ENCODE peak calls at places on chromosomes 13 and 19, in nine cellular contexts. J, Z, D, Q, B, P, K, H and E are unnamed samples.

GRCh38 chr19:4077800-4078683 is 11.3 kb upstream of the ZBTB7A start:
- DNase-seq in D (peak; percentile 65), Q (no peak), K (no peak), B (peak; percentile 69), P (peak; percentile 42), H (peak; percentile 73), J (no peak), Z (peak; percentile 66), E (peak; percentile 79)

GRCh38 chr13:100710176-100710575 is 35.6 kb upstream of the TMTC4 start:
- DNase-seq in B (no peak), P (no peak), Z (no peak), J (no peak), H (no peak), Q (no peak), D (no peak), K (no peak), E (no peak)

GRCh38 chr13:79659161-79659560 is 178.2 kb downstream of the NDFIP2 start:
- DNase-seq in D (no peak), K (peak; percentile 33), H (no peak), P (no peak), Z (no peak), B (no peak), J (no peak), Q (no peak), E (no peak)

GRCh38 chr19:974564-975257 is 9.4 kb upstream of the WDR18 start:
- DNase-seq in Q (no peak), B (no peak), P (no peak), H (no peak), Z (no peak), J (no peak), D (no peak), K (no peak), E (no peak)

GRCh38 chr13:107069107-107069776 is 501.3 kb upstream of the ARGLU1 start:
- DNase-seq in Q (no peak), P (no peak), H (no peak), J (no peak), K (peak; percentile 34), D (no peak), Z (no peak), B (no peak), E (no peak)

GRCh38 chr13:76637651-76638111 is 248.5 kb downstream of the KCTD12 start:
- DNase-seq in H (no peak), D (no peak), J (no peak), B (no peak), Q (no peak), Z (no peak), K (peak; percentile 16), P (no peak), E (no peak)

GRCh38 chr13:56755181-56755580 is 385.5 kb upstream of the PRR20A start:
- DNase-seq in B (no peak), K (no peak), Z (no peak), P (no peak), Q (no peak), J (no peak), H (no peak), D (no peak), E (no peak)

GRCh38 chr19:56538254-56538760 is 441 bp upstream of the ZFP28 start:
- DNase-seq in K (peak; percentile 95), J (peak; percentile 95), H (peak; percentile 65), D (peak; percentile 79), Q (peak; percentile 95), B (peak; percentile 94), P (peak; percentile 87), Z (peak; percentile 72), E (no peak)

GRCh38 chr13:27044837-27045570 is 126.6 kb downstream of the USP12 start:
- DNase-seq in J (no peak), H (no peak), Q (no peak), K (no peak), B (no peak), D (no peak), Z (peak; percentile 43), P (no peak), E (peak; percentile 66)

GRCh38 chr19:47891923-47892666 is 6.0 kb upstream of the SULT2A1 start:
- DNase-seq in H (no peak), K (no peak), Q (peak; percentile 79), D (no peak), J (no peak), P (no peak), Z (no peak), B (no peak), E (no peak)

GRCh38 chr13:107124129-107124718 is 556.3 kb upstream of the ARGLU1 start:
- DNase-seq in D (no peak), P (no peak), B (no peak), K (peak; percentile 21), J (no peak), Z (no peak), Q (no peak), H (no peak), E (no peak)

GRCh38 chr13:104641309-104641708 is 1575.1 kb upstream of the SLC10A2 start:
- DNase-seq in P (no peak), Q (no peak), J (no peak), Z (no peak), H (no peak), D (no peak), B (no peak), K (peak; percentile 29), E (no peak)

GRCh38 chr13:26112843-26113242 is 61.0 kb upstream of the SHISA2 start:
- DNase-seq in Q (no peak), D (no peak), H (no peak), J (no peak), Z (no peak), K (no peak), B (no peak), P (no peak), E (no peak)

GRCh38 chr19:40623403-40624239 is 22.5 kb downstream of the LTBP4 start:
- DNase-seq in Q (peak; percentile 97), Z (peak; percentile 48), D (peak; percentile 87), P (no peak), J (no peak), B (no peak), K (peak; percentile 30), H (no peak), E (no peak)

GRCh38 chr19:48370955-48371354 is 6.8 kb downstream of the SYNGR4 start:
- DNase-seq in P (no peak), Z (no peak), K (peak; percentile 80), Q (no peak), J (no peak), B (no peak), H (no peak), D (no peak), E (no peak)

GRCh38 chr13:58843567-58843966 is 1212.0 kb downstream of the PCDH17 start:
- DNase-seq in Q (peak; percentile 47), H (no peak), J (no peak), P (no peak), Z (no peak), D (no peak), K (no peak), B (no peak), E (no peak)

GRCh38 chr13:46866150-46866549 is 30.7 kb downstream of the HTR2A start:
- DNase-seq in H (no peak), Q (peak; percentile 58), P (no peak), D (peak; percentile 8), K (peak; percentile 21), Z (no peak), B (no peak), J (no peak), E (peak; percentile 49)

GRCh38 chr19:4206818-4207484 is 22.4 kb upstream of the EBI3 start:
- DNase-seq in K (no peak), B (no peak), P (no peak), D (no peak), Z (no peak), H (no peak), Q (no peak), J (no peak), E (peak; percentile 59)

GRCh38 chr13:26538363-26539317 is 18.8 kb upstream of the WASF3 start:
- DNase-seq in B (no peak), Z (no peak), D (no peak), J (no peak), H (no peak), Q (no peak), P (no peak), K (no peak), E (no peak)

GRCh38 chr19:55319786-55320185 is 5.4 kb downstream of the TMEM150B start:
- DNase-seq in K (peak; percentile 83), P (no peak), Z (no peak), B (no peak), H (no peak), J (no peak), D (peak; percentile 81), Q (peak; percentile 92), E (no peak)

DNA sequence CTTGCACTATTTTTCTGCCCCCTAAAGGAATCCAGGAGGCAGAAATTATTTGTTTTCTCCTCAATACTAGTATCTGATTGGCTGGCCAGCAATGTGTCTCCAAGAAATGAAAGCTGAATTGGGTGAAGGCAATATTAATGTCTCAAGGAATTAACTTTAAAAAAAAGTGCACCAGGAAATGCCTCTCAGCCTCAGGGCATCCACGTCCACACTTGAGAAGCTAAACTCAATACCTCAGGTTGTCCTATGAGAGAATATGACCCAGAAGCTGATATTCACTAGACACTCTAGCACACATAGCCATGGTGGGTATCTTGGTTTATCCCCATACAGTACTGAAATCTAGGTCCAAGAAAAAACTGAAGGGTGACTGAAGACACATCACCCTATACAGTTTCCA is 2.1 kb downstream of the ZNF91 start:
- DNase-seq in K (no peak), J (no peak), P (peak; percentile 37), H (no peak), Z (no peak), B (no peak), Q (no peak), D (no peak), E (no peak)
- TF ChIP-seq CTCF in K (no peak), J (no peak), P (no peak), H (no peak), Z (no peak), B (no peak), Q (no peak), D (no peak), E (no peak)

DNA sequence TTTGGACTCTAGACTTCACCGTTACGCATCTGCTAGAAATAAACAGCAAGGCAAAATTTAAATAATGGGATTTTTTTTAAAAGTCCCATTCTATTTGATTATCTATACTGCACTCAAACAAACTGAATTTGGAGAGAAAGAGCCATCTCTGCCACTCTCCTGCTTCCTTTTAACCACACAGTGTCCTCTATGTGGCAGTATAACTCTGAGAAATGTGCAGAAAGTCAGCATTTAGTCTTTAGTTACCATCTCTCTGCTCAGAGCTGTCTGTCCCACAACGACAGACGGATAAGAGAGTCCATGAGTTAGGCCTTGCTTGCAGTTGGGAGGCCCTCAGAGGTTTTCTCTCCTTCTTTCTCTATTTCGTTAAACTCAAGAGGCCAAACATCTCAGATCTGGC is 21.2 kb downstream of the CCNA1 start:
- DNase-seq in H (no peak), K (no peak), Z (no peak), J (no peak), Q (no peak), P (no peak), B (no peak), D (no peak), E (no peak)
- TF ChIP-seq CTCF in H (no peak), K (peak; percentile 57), Z (peak; percentile 24), J (no peak), Q (peak; percentile 66), P (no peak), B (no peak), D (no peak), E (no peak)

GRCh38 chr13:96229356-96229755 is 139.4 kb downstream of the HS6ST3 start:
- DNase-seq in B (no peak), K (peak; percentile 3), D (no peak), P (no peak), J (no peak), Z (no peak), Q (peak; percentile 43), H (no peak), E (peak; percentile 54)
- TF ChIP-seq CTCF in B (peak; percentile 21), K (peak; percentile 58), D (peak; percentile 34), P (no peak), J (no peak), Z (peak; percentile 60), Q (peak; percentile 74), H (no peak), E (peak; percentile 65)

GRCh38 chr19:10964903-10965302 is 4.1 kb downstream of the SMARCA4 start:
- DNase-seq in B (no peak), Z (no peak), K (no peak), D (no peak), P (no peak), J (no peak), Q (no peak), H (no peak), E (no peak)
- TF ChIP-seq CTCF in B (no peak), Z (peak; percentile 20), K (peak; percentile 20), D (no peak), P (no peak), J (no peak), Q (peak; percentile 55), H (no peak), E (peak; percentile 8)